ENCODE peak calls at places on chromosome 15, in six cellular contexts. G is stomach, P is IMR-90, E is GM12878, M is body of pancreas, D is Peyer's patch. Y is an unnamed sample.

GRCh38 chr15:28110416-28110975 is 11.4 kb upstream of the OCA2 start:
- DNase-seq in P (no peak), D (no peak), E (no peak), G (no peak), M (no peak), Y (no peak)

GRCh38 chr15:87200149-87200548 is 1056.4 kb downstream of the NTRK3 start:
- DNase-seq in G (no peak), E (no peak), D (no peak), M (no peak), P (no peak), Y (no peak)

GRCh38 chr15:57215371-57215770 is 160.9 kb upstream of the CGNL1 start:
- DNase-seq in E (no peak), P (peak), M (no peak), D (no peak), G (no peak), Y (no peak)

GRCh38 chr15:60949034-60949977 is 279.8 kb downstream of the RORA start:
- DNase-seq in D (no peak), G (no peak), M (no peak), E (no peak), P (peak), Y (no peak)

GRCh38 chr15:26667222-26667988 is 105.5 kb downstream of the GABRB3 start:
- DNase-seq in P (no peak), E (no peak), G (peak), D (no peak), M (peak), Y (no peak)

GRCh38 chr15:57090460-57090859 is 172.0 kb downstream of the TCF12 start:
- DNase-seq in D (no peak), G (no peak), E (no peak), M (no peak), P (no peak), Y (no peak)

GRCh38 chr15:36903922-36904479 is 196.3 kb downstream of the MEIS2 start:
- DNase-seq in P (no peak), M (no peak), G (no peak), E (no peak), D (no peak), Y (no peak)

GRCh38 chr15:44087578-44088190 is 107.4 kb downstream of the FRMD5 start:
- DNase-seq in P (peak), G (no peak), E (no peak), M (no peak), D (no peak), Y (no peak)

GRCh38 chr15:71691700-71692417 is 118.5 kb upstream of the NR2E3 start:
- DNase-seq in G (peak), P (peak), M (no peak), D (no peak), E (no peak), Y (no peak)

GRCh38 chr15:57227899-57228298 is 148.4 kb upstream of the CGNL1 start:
- DNase-seq in M (no peak), E (no peak), D (no peak), P (peak), G (no peak), Y (no peak)

GRCh38 chr15:89419370-89419984 is 76.9 kb downstream of the RHCG start:
- DNase-seq in M (peak), P (peak), G (no peak), D (no peak), E (no peak), Y (no peak)

GRCh38 chr15:48592221-48592731 is 53.2 kb downstream of the FBN1 start:
- DNase-seq in E (no peak), D (no peak), G (no peak), M (no peak), P (peak), Y (no peak)

GRCh38 chr15:70362911-70363310 is 265.2 kb upstream of the TLE3 start:
- DNase-seq in D (peak), E (no peak), P (peak), M (peak), G (peak), Y (no peak)

GRCh38 chr15:78392430-78392829 is 45.6 kb upstream of the IREB2 start:
- DNase-seq in P (no peak), M (no peak), D (no peak), E (no peak), G (peak), Y (no peak)

GRCh38 chr15:31081568-31082250 is 19.8 kb downstream of the TRPM1 start:
- DNase-seq in E (no peak), D (no peak), M (peak), P (no peak), G (peak), Y (no peak)

GRCh38 chr15:41655716-41656115 is 4.5 kb upstream of the MGA start:
- DNase-seq in M (no peak), D (no peak), G (no peak), E (no peak), P (peak), Y (no peak)

GRCh38 chr15:33801954-33802353 is 166.3 kb upstream of the CHRM5 start:
- DNase-seq in M (no peak), P (no peak), D (no peak), E (no peak), G (no peak), Y (no peak)

GRCh38 chr15:38251726-38252480 is 733 bp upstream of the SPRED1 start:
- DNase-seq in E (peak), G (peak), M (peak), D (peak), P (peak), Y (peak)

GRCh38 chr15:69608661-69609060 is 156.0 kb downstream of the RPLP1 start:
- DNase-seq in P (no peak), E (no peak), G (no peak), D (no peak), M (no peak), Y (no peak)

GRCh38 chr15:92383528-92384326 is 10.0 kb upstream of the ST8SIA2 start:
- DNase-seq in M (peak), G (no peak), P (peak), E (no peak), D (no peak), Y (no peak)

GRCh38 chr15:65303687-65304392 is 637 bp upstream of the RNU5B-1 start:
- DNase-seq in D (peak), M (peak), P (peak), G (peak), E (no peak), Y (peak)

GRCh38 chr15:35885870-35886269 is 339.9 kb upstream of the DPH6 start:
- DNase-seq in M (no peak), E (no peak), P (no peak), G (no peak), D (no peak), Y (no peak)

GRCh38 chr15:58611731-58612676 is 137.5 kb downstream of the ADAM10 start:
- DNase-seq in P (peak), G (peak), D (no peak), E (no peak), M (no peak), Y (no peak)

GRCh38 chr15:43376017-43376705 is 5.3 kb downstream of the TUBGCP4 start:
- DNase-seq in P (peak), G (no peak), E (peak), M (peak), D (peak), Y (no peak)

GRCh38 chr15:29615791-29616190 is 206.5 kb downstream of the TJP1 start:
- DNase-seq in G (no peak), M (no peak), P (no peak), E (no peak), D (no peak), Y (no peak)

GRCh38 chr15:58498821-58499580 is 67.2 kb downstream of the LIPC start:
- DNase-seq in P (peak), E (no peak), D (no peak), M (no peak), G (no peak), Y (no peak)

GRCh38 chr15:77527164-77527778 is 105.4 kb downstream of the LINGO1 start:
- DNase-seq in M (no peak), E (no peak), P (peak), G (peak), D (no peak), Y (peak)

GRCh38 chr15:65361708-65362459 is 15.9 kb downstream of the IGDCC3 start:
- DNase-seq in D (no peak), G (no peak), E (no peak), M (no peak), P (no peak), Y (no peak)

GRCh38 chr15:25812073-25812472 is 51.1 kb downstream of the ATP10A start:
- DNase-seq in P (no peak), E (no peak), M (no peak), D (no peak), G (no peak), Y (no peak)

GRCh38 chr15:59294961-59295741 is 77.5 kb downstream of the MYO1E start:
- DNase-seq in D (no peak), M (no peak), G (no peak), P (peak), E (no peak), Y (no peak)

GRCh38 chr15:40902605-40903561 is 8.6 kb downstream of the VPS18 start:
- DNase-seq in E (no peak), D (no peak), G (no peak), M (no peak), P (no peak), Y (no peak)

GRCh38 chr15:51720201-51720995 is 17.1 kb downstream of the LYSMD2 start:
- DNase-seq in E (no peak), M (no peak), P (no peak), G (no peak), D (no peak), Y (no peak)

GRCh38 chr15:63500265-63501250 is 3.8 kb upstream of the USP3 start:
- DNase-seq in G (peak), P (no peak), E (no peak), D (no peak), M (peak), Y (no peak)

GRCh38 chr15:79329186-79329611 is 18.3 kb downstream of the TMED3 start:
- DNase-seq in E (no peak), D (no peak), M (no peak), P (peak), G (no peak), Y (no peak)

GRCh38 chr15:47675735-47676134 is 41.6 kb upstream of the SEMA6D start:
- DNase-seq in G (no peak), M (no peak), P (no peak), E (no peak), D (no peak), Y (no peak)

GRCh38 chr15:79032656-79033055 is 57.9 kb downstream of the RASGRF1 start:
- DNase-seq in M (no peak), D (no peak), P (no peak), E (no peak), G (no peak), Y (no peak)

GRCh38 chr15:51286816-51287215 is 51.6 kb downstream of the CYP19A1 start:
- DNase-seq in G (no peak), P (no peak), M (no peak), D (no peak), E (no peak), Y (no peak)

GRCh38 chr15:31584195-31584594 is 257.6 kb downstream of the KLF13 start:
- DNase-seq in E (no peak), P (no peak), D (no peak), M (no peak), G (no peak), Y (no peak)

GRCh38 chr15:73899197-73900128 is 26.1 kb downstream of the TBC1D21 start:
- DNase-seq in P (peak), G (no peak), M (no peak), D (no peak), E (no peak), Y (no peak)
- H3K27ac ChIP-seq in P (no peak), G (no peak), M (no peak), D (no peak), E (no peak), Y (no peak)

GRCh38 chr15:45522179-45522930 is at the start of gene SLC30A4:
- DNase-seq in M (peak), P (peak), D (peak), G (peak), E (no peak), Y (peak)
- TF ChIP-seq POLR2A in M (no peak), P (no peak), D (peak), G (no peak), E (peak), Y (peak)

GRCh38 chr15:67146875-67147381 is 81.5 kb downstream of the SMAD3 start:
- DNase-seq in M (no peak), D (no peak), P (peak), E (no peak), G (no peak), Y (no peak)
- H3K27ac ChIP-seq in M (peak), D (peak), P (peak), E (no peak), G (peak), Y (peak)

DNA sequence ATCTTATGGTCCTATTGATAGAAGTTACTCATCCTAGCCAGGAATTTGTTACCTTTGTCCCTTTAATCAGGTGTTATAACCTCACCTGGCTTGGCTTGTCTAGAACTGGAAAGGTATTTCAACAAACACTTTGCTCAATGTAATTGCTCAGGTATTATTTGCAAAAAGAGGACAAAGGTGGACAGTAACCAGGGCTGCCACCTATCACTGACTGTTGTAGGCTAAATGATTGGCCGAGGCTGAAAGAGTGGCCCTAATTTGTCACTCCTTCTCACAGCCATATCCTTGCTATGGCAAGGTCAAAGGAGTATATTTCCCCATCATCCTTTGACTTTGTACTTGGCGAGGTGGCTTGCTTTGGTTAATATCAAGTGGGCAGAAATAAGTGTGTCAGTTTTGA is 2.7 kb upstream of the SELENOS start:
- DNase-seq in E (no peak), D (no peak), P (no peak), M (no peak), G (no peak), Y (no peak)
- TF ChIP-seq POLR2A in E (no peak), D (no peak), P (no peak), M (no peak), G (no peak), Y (no peak)